ENCODE peak calls at places on chromosomes 4 and X, in eight cellular contexts. One of them, this sample, is unnamed.

GRCh38 chr4:145681956-145682355 is 2.0 kb downstream of the C4orf51 start:
- DNase-seq in AG04449: no peak
- DNase-seq in GM04504: no peak
- DNase-seq in stimulated activated CD4-positive, alpha-beta T cell treated with anti-CD3 and anti-CD28 coated beads, Interleukin-4, amount 100 ng/mL, for 48 hours: no peak
- DNase-seq in AG08395: peak; percentile 9
- DNase-seq in activated CD8-positive, alpha-beta memory T cell treated with anti-CD3 and anti-CD28 coated beads, Interleukin-2, amount 50 U/mL, for 48 hours: no peak
- DNase-seq in astrocyte of the cerebellum: no peak
- DNase-seq in activated CD8-positive, alpha-beta T cell treated with anti-CD3 and anti-CD28 coated beads for 36 hours: no peak
- DNase-seq in this sample: no peak

GRCh38 chrX:74133156-74133796 is 170.7 kb upstream of the ZCCHC13 start:
- DNase-seq in activated CD8-positive, alpha-beta T cell treated with anti-CD3 and anti-CD28 coated beads for 36 hours: no peak
- DNase-seq in AG08395: peak; percentile 83
- DNase-seq in astrocyte of the cerebellum: peak; percentile 63
- DNase-seq in stimulated activated CD4-positive, alpha-beta T cell treated with anti-CD3 and anti-CD28 coated beads, Interleukin-4, amount 100 ng/mL, for 48 hours: no peak
- DNase-seq in GM04504: peak; percentile 43
- DNase-seq in AG04449: peak; percentile 10
- DNase-seq in activated CD8-positive, alpha-beta memory T cell treated with anti-CD3 and anti-CD28 coated beads, Interleukin-2, amount 50 U/mL, for 48 hours: no peak
- DNase-seq in this sample: peak; percentile 13

GRCh38 chrX:136028383-136028984 is 43.2 kb downstream of the SLC9A6 start:
- DNase-seq in activated CD8-positive, alpha-beta memory T cell treated with anti-CD3 and anti-CD28 coated beads, Interleukin-2, amount 50 U/mL, for 48 hours: no peak
- DNase-seq in stimulated activated CD4-positive, alpha-beta T cell treated with anti-CD3 and anti-CD28 coated beads, Interleukin-4, amount 100 ng/mL, for 48 hours: no peak
- DNase-seq in AG08395: peak; percentile 69
- DNase-seq in astrocyte of the cerebellum: peak; percentile 53
- DNase-seq in GM04504: no peak
- DNase-seq in AG04449: no peak
- DNase-seq in activated CD8-positive, alpha-beta T cell treated with anti-CD3 and anti-CD28 coated beads for 36 hours: no peak
- DNase-seq in this sample: no peak

GRCh38 chr4:52657630-52658501 is 1.2 kb downstream of the USP46 start:
- DNase-seq in AG08395: peak; percentile 20
- DNase-seq in activated CD8-positive, alpha-beta memory T cell treated with anti-CD3 and anti-CD28 coated beads, Interleukin-2, amount 50 U/mL, for 48 hours: no peak
- DNase-seq in GM04504: no peak
- DNase-seq in astrocyte of the cerebellum: no peak
- DNase-seq in stimulated activated CD4-positive, alpha-beta T cell treated with anti-CD3 and anti-CD28 coated beads, Interleukin-4, amount 100 ng/mL, for 48 hours: no peak
- DNase-seq in activated CD8-positive, alpha-beta T cell treated with anti-CD3 and anti-CD28 coated beads for 36 hours: no peak
- DNase-seq in AG04449: no peak
- DNase-seq in this sample: no peak

GRCh38 chr4:168655182-168655581 is 158.3 kb downstream of the PALLD start:
- DNase-seq in AG04449: no peak
- DNase-seq in activated CD8-positive, alpha-beta memory T cell treated with anti-CD3 and anti-CD28 coated beads, Interleukin-2, amount 50 U/mL, for 48 hours: no peak
- DNase-seq in GM04504: no peak
- DNase-seq in activated CD8-positive, alpha-beta T cell treated with anti-CD3 and anti-CD28 coated beads for 36 hours: no peak
- DNase-seq in AG08395: no peak
- DNase-seq in astrocyte of the cerebellum: no peak
- DNase-seq in stimulated activated CD4-positive, alpha-beta T cell treated with anti-CD3 and anti-CD28 coated beads, Interleukin-4, amount 100 ng/mL, for 48 hours: no peak
- DNase-seq in this sample: no peak

GRCh38 chr4:16775411-16776154 is 122.9 kb downstream of the LDB2 start:
- DNase-seq in GM04504: no peak
- DNase-seq in activated CD8-positive, alpha-beta T cell treated with anti-CD3 and anti-CD28 coated beads for 36 hours: no peak
- DNase-seq in astrocyte of the cerebellum: no peak
- DNase-seq in stimulated activated CD4-positive, alpha-beta T cell treated with anti-CD3 and anti-CD28 coated beads, Interleukin-4, amount 100 ng/mL, for 48 hours: no peak
- DNase-seq in activated CD8-positive, alpha-beta memory T cell treated with anti-CD3 and anti-CD28 coated beads, Interleukin-2, amount 50 U/mL, for 48 hours: no peak
- DNase-seq in AG04449: no peak
- DNase-seq in AG08395: no peak
- DNase-seq in this sample: no peak

GRCh38 chrX:24838624-24839023 is 144.9 kb downstream of the POLA1 start:
- DNase-seq in AG04449: no peak
- DNase-seq in activated CD8-positive, alpha-beta memory T cell treated with anti-CD3 and anti-CD28 coated beads, Interleukin-2, amount 50 U/mL, for 48 hours: no peak
- DNase-seq in stimulated activated CD4-positive, alpha-beta T cell treated with anti-CD3 and anti-CD28 coated beads, Interleukin-4, amount 100 ng/mL, for 48 hours: no peak
- DNase-seq in GM04504: peak; percentile 12
- DNase-seq in astrocyte of the cerebellum: peak; percentile 24
- DNase-seq in activated CD8-positive, alpha-beta T cell treated with anti-CD3 and anti-CD28 coated beads for 36 hours: peak; percentile 12
- DNase-seq in AG08395: peak; percentile 15
- DNase-seq in this sample: peak; percentile 7

GRCh38 chr4:10456270-10457254 is 664 bp downstream of the ZNF518B start:
- DNase-seq in stimulated activated CD4-positive, alpha-beta T cell treated with anti-CD3 and anti-CD28 coated beads, Interleukin-4, amount 100 ng/mL, for 48 hours: peak; percentile 46
- DNase-seq in activated CD8-positive, alpha-beta memory T cell treated with anti-CD3 and anti-CD28 coated beads, Interleukin-2, amount 50 U/mL, for 48 hours: peak; percentile 77
- DNase-seq in AG08395: no peak
- DNase-seq in activated CD8-positive, alpha-beta T cell treated with anti-CD3 and anti-CD28 coated beads for 36 hours: peak; percentile 80
- DNase-seq in GM04504: no peak
- DNase-seq in AG04449: no peak
- DNase-seq in astrocyte of the cerebellum: peak; percentile 11
- DNase-seq in this sample: no peak

GRCh38 chrX:139388234-139388633 is 142.3 kb upstream of the F9 start:
- DNase-seq in AG04449: no peak
- DNase-seq in stimulated activated CD4-positive, alpha-beta T cell treated with anti-CD3 and anti-CD28 coated beads, Interleukin-4, amount 100 ng/mL, for 48 hours: no peak
- DNase-seq in activated CD8-positive, alpha-beta memory T cell treated with anti-CD3 and anti-CD28 coated beads, Interleukin-2, amount 50 U/mL, for 48 hours: no peak
- DNase-seq in activated CD8-positive, alpha-beta T cell treated with anti-CD3 and anti-CD28 coated beads for 36 hours: no peak
- DNase-seq in astrocyte of the cerebellum: no peak
- DNase-seq in GM04504: no peak
- DNase-seq in AG08395: no peak
- DNase-seq in this sample: no peak

GRCh38 chrX:11787564-11787963 is 29.5 kb downstream of the MSL3 start:
- DNase-seq in activated CD8-positive, alpha-beta T cell treated with anti-CD3 and anti-CD28 coated beads for 36 hours: peak; percentile 84
- DNase-seq in astrocyte of the cerebellum: peak; percentile 31
- DNase-seq in activated CD8-positive, alpha-beta memory T cell treated with anti-CD3 and anti-CD28 coated beads, Interleukin-2, amount 50 U/mL, for 48 hours: peak; percentile 84
- DNase-seq in stimulated activated CD4-positive, alpha-beta T cell treated with anti-CD3 and anti-CD28 coated beads, Interleukin-4, amount 100 ng/mL, for 48 hours: peak; percentile 74
- DNase-seq in AG04449: no peak
- DNase-seq in GM04504: peak; percentile 9
- DNase-seq in AG08395: peak; percentile 41
- DNase-seq in this sample: peak; percentile 21

GRCh38 chr4:141391293-141391692 is 170.6 kb downstream of the ZNF330 start:
- DNase-seq in activated CD8-positive, alpha-beta memory T cell treated with anti-CD3 and anti-CD28 coated beads, Interleukin-2, amount 50 U/mL, for 48 hours: no peak
- DNase-seq in activated CD8-positive, alpha-beta T cell treated with anti-CD3 and anti-CD28 coated beads for 36 hours: no peak
- DNase-seq in GM04504: no peak
- DNase-seq in AG04449: no peak
- DNase-seq in stimulated activated CD4-positive, alpha-beta T cell treated with anti-CD3 and anti-CD28 coated beads, Interleukin-4, amount 100 ng/mL, for 48 hours: no peak
- DNase-seq in astrocyte of the cerebellum: no peak
- DNase-seq in AG08395: no peak
- DNase-seq in this sample: no peak

GRCh38 chr4:69493515-69493914 is 2.2 kb downstream of the UGT2B4 start:
- DNase-seq in astrocyte of the cerebellum: no peak
- DNase-seq in stimulated activated CD4-positive, alpha-beta T cell treated with anti-CD3 and anti-CD28 coated beads, Interleukin-4, amount 100 ng/mL, for 48 hours: no peak
- DNase-seq in AG08395: no peak
- DNase-seq in activated CD8-positive, alpha-beta memory T cell treated with anti-CD3 and anti-CD28 coated beads, Interleukin-2, amount 50 U/mL, for 48 hours: no peak
- DNase-seq in AG04449: no peak
- DNase-seq in GM04504: no peak
- DNase-seq in activated CD8-positive, alpha-beta T cell treated with anti-CD3 and anti-CD28 coated beads for 36 hours: no peak
- DNase-seq in this sample: no peak

GRCh38 chr4:153290134-153290533 is 54.4 kb upstream of the MND1 start:
- DNase-seq in activated CD8-positive, alpha-beta T cell treated with anti-CD3 and anti-CD28 coated beads for 36 hours: no peak
- DNase-seq in astrocyte of the cerebellum: no peak
- DNase-seq in AG04449: no peak
- DNase-seq in GM04504: no peak
- DNase-seq in stimulated activated CD4-positive, alpha-beta T cell treated with anti-CD3 and anti-CD28 coated beads, Interleukin-4, amount 100 ng/mL, for 48 hours: no peak
- DNase-seq in AG08395: no peak
- DNase-seq in activated CD8-positive, alpha-beta memory T cell treated with anti-CD3 and anti-CD28 coated beads, Interleukin-2, amount 50 U/mL, for 48 hours: no peak
- DNase-seq in this sample: no peak

GRCh38 chr4:156677656-156678055 is 293.9 kb downstream of the PDGFC start:
- DNase-seq in AG08395: no peak
- DNase-seq in AG04449: no peak
- DNase-seq in GM04504: no peak
- DNase-seq in stimulated activated CD4-positive, alpha-beta T cell treated with anti-CD3 and anti-CD28 coated beads, Interleukin-4, amount 100 ng/mL, for 48 hours: no peak
- DNase-seq in activated CD8-positive, alpha-beta memory T cell treated with anti-CD3 and anti-CD28 coated beads, Interleukin-2, amount 50 U/mL, for 48 hours: no peak
- DNase-seq in astrocyte of the cerebellum: no peak
- DNase-seq in activated CD8-positive, alpha-beta T cell treated with anti-CD3 and anti-CD28 coated beads for 36 hours: no peak
- DNase-seq in this sample: no peak

GRCh38 chr4:91764085-91764484 is 539.7 kb upstream of the GRID2 start:
- DNase-seq in stimulated activated CD4-positive, alpha-beta T cell treated with anti-CD3 and anti-CD28 coated beads, Interleukin-4, amount 100 ng/mL, for 48 hours: no peak
- DNase-seq in activated CD8-positive, alpha-beta memory T cell treated with anti-CD3 and anti-CD28 coated beads, Interleukin-2, amount 50 U/mL, for 48 hours: no peak
- DNase-seq in GM04504: no peak
- DNase-seq in activated CD8-positive, alpha-beta T cell treated with anti-CD3 and anti-CD28 coated beads for 36 hours: no peak
- DNase-seq in AG08395: no peak
- DNase-seq in AG04449: no peak
- DNase-seq in astrocyte of the cerebellum: no peak
- DNase-seq in this sample: no peak

GRCh38 chrX:1535241-1536041 is 1.5 kb downstream of the P2RY8 start:
- DNase-seq in AG08395: no peak
- DNase-seq in activated CD8-positive, alpha-beta memory T cell treated with anti-CD3 and anti-CD28 coated beads, Interleukin-2, amount 50 U/mL, for 48 hours: peak; percentile 78
- DNase-seq in AG04449: no peak
- DNase-seq in activated CD8-positive, alpha-beta T cell treated with anti-CD3 and anti-CD28 coated beads for 36 hours: peak; percentile 82
- DNase-seq in GM04504: no peak
- DNase-seq in astrocyte of the cerebellum: no peak
- DNase-seq in stimulated activated CD4-positive, alpha-beta T cell treated with anti-CD3 and anti-CD28 coated beads, Interleukin-4, amount 100 ng/mL, for 48 hours: peak; percentile 38
- DNase-seq in this sample: peak; percentile 64

GRCh38 chrX:43504394-43504793 is 151.7 kb upstream of the MAOA start:
- DNase-seq in activated CD8-positive, alpha-beta T cell treated with anti-CD3 and anti-CD28 coated beads for 36 hours: no peak
- DNase-seq in AG08395: no peak
- DNase-seq in astrocyte of the cerebellum: no peak
- DNase-seq in activated CD8-positive, alpha-beta memory T cell treated with anti-CD3 and anti-CD28 coated beads, Interleukin-2, amount 50 U/mL, for 48 hours: no peak
- DNase-seq in AG04449: no peak
- DNase-seq in stimulated activated CD4-positive, alpha-beta T cell treated with anti-CD3 and anti-CD28 coated beads, Interleukin-4, amount 100 ng/mL, for 48 hours: no peak
- DNase-seq in GM04504: no peak
- DNase-seq in this sample: no peak

GRCh38 chr4:182548156-182548555 is 305.0 kb downstream of the TENM3 start:
- DNase-seq in activated CD8-positive, alpha-beta memory T cell treated with anti-CD3 and anti-CD28 coated beads, Interleukin-2, amount 50 U/mL, for 48 hours: no peak
- DNase-seq in stimulated activated CD4-positive, alpha-beta T cell treated with anti-CD3 and anti-CD28 coated beads, Interleukin-4, amount 100 ng/mL, for 48 hours: no peak
- DNase-seq in GM04504: no peak
- DNase-seq in astrocyte of the cerebellum: no peak
- DNase-seq in AG08395: no peak
- DNase-seq in AG04449: no peak
- DNase-seq in activated CD8-positive, alpha-beta T cell treated with anti-CD3 and anti-CD28 coated beads for 36 hours: no peak
- DNase-seq in this sample: no peak

GRCh38 chr4:21991537-21991936 is 43.0 kb upstream of the KCNIP4 start:
- DNase-seq in AG04449: no peak
- DNase-seq in AG08395: no peak
- DNase-seq in activated CD8-positive, alpha-beta memory T cell treated with anti-CD3 and anti-CD28 coated beads, Interleukin-2, amount 50 U/mL, for 48 hours: no peak
- DNase-seq in GM04504: no peak
- DNase-seq in activated CD8-positive, alpha-beta T cell treated with anti-CD3 and anti-CD28 coated beads for 36 hours: no peak
- DNase-seq in stimulated activated CD4-positive, alpha-beta T cell treated with anti-CD3 and anti-CD28 coated beads, Interleukin-4, amount 100 ng/mL, for 48 hours: no peak
- DNase-seq in astrocyte of the cerebellum: no peak
- DNase-seq in this sample: no peak

This sample was measured in DND-41.